ENCODE peak calls at places on chromosomes 11 and 22, in eight cellular contexts. One of them, this sample, is unnamed.

GRCh38 chr11:19974886-19975285 is 185.4 kb downstream of the DBX1 start:
- DNase-seq in ovary: no peak
- DNase-seq in spleen: no peak
- DNase-seq in breast epithelium: no peak
- DNase-seq in uterus: no peak
- DNase-seq in A549: no peak
- DNase-seq in sigmoid colon: no peak
- DNase-seq in IMR-90: no peak
- DNase-seq in this sample: no peak

GRCh38 chr22:48223488-48224190 is 1461.2 kb downstream of the TBC1D22A start:
- DNase-seq in A549: no peak
- DNase-seq in spleen: peak
- DNase-seq in sigmoid colon: no peak
- DNase-seq in breast epithelium: no peak
- DNase-seq in IMR-90: no peak
- DNase-seq in uterus: no peak
- DNase-seq in ovary: no peak
- DNase-seq in this sample: no peak

GRCh38 chr11:112780351-112781043 is 180.7 kb upstream of the NCAM1 start:
- DNase-seq in IMR-90: peak
- DNase-seq in sigmoid colon: peak
- DNase-seq in uterus: peak
- DNase-seq in spleen: no peak
- DNase-seq in A549: no peak
- DNase-seq in ovary: no peak
- DNase-seq in breast epithelium: no peak
- DNase-seq in this sample: no peak

GRCh38 chr11:35021589-35021988 is 105.2 kb downstream of the PDHX start:
- DNase-seq in sigmoid colon: no peak
- DNase-seq in ovary: no peak
- DNase-seq in IMR-90: no peak
- DNase-seq in breast epithelium: no peak
- DNase-seq in spleen: no peak
- DNase-seq in uterus: no peak
- DNase-seq in A549: no peak
- DNase-seq in this sample: no peak

GRCh38 chr11:20566591-20567434 is 32.6 kb upstream of the SLC6A5 start:
- DNase-seq in uterus: no peak
- DNase-seq in breast epithelium: no peak
- DNase-seq in spleen: no peak
- DNase-seq in ovary: no peak
- DNase-seq in IMR-90: no peak
- DNase-seq in A549: no peak
- DNase-seq in sigmoid colon: no peak
- DNase-seq in this sample: no peak

GRCh38 chr11:92383430-92383829 is 158.8 kb downstream of the FAT3 start:
- DNase-seq in spleen: no peak
- DNase-seq in ovary: no peak
- DNase-seq in A549: peak
- DNase-seq in sigmoid colon: no peak
- DNase-seq in uterus: no peak
- DNase-seq in breast epithelium: no peak
- DNase-seq in IMR-90: peak
- DNase-seq in this sample: no peak

GRCh38 chr11:104772806-104773241 is 125.4 kb downstream of the CASP12 start:
- DNase-seq in spleen: no peak
- DNase-seq in sigmoid colon: no peak
- DNase-seq in ovary: no peak
- DNase-seq in breast epithelium: no peak
- DNase-seq in IMR-90: peak
- DNase-seq in A549: peak
- DNase-seq in uterus: no peak
- DNase-seq in this sample: no peak

GRCh38 chr22:24137595-24137994 is 43.7 kb upstream of the SUSD2 start:
- DNase-seq in IMR-90: peak
- DNase-seq in breast epithelium: no peak
- DNase-seq in spleen: no peak
- DNase-seq in A549: no peak
- DNase-seq in sigmoid colon: peak
- DNase-seq in uterus: no peak
- DNase-seq in ovary: no peak
- DNase-seq in this sample: no peak

GRCh38 chr22:24953294-24954113 is 988 bp downstream of the KIAA1671 start:
- DNase-seq in A549: no peak
- DNase-seq in uterus: no peak
- DNase-seq in breast epithelium: no peak
- DNase-seq in IMR-90: no peak
- DNase-seq in spleen: no peak
- DNase-seq in sigmoid colon: peak
- DNase-seq in ovary: peak
- DNase-seq in this sample: peak

GRCh38 chr11:108881136-108881535 is 216.3 kb downstream of the DDX10 start:
- DNase-seq in sigmoid colon: no peak
- DNase-seq in uterus: no peak
- DNase-seq in ovary: no peak
- DNase-seq in A549: no peak
- DNase-seq in spleen: no peak
- DNase-seq in breast epithelium: no peak
- DNase-seq in IMR-90: peak
- DNase-seq in this sample: no peak

GRCh38 chr11:11020747-11021149 is 162.9 kb upstream of the ZBED5 start:
- DNase-seq in uterus: no peak
- DNase-seq in breast epithelium: no peak
- DNase-seq in A549: peak
- DNase-seq in ovary: no peak
- DNase-seq in IMR-90: peak
- DNase-seq in sigmoid colon: no peak
- DNase-seq in spleen: no peak
- DNase-seq in this sample: no peak

GRCh38 chr22:29014773-29015172 is 46.9 kb downstream of the C22orf31 start:
- DNase-seq in A549: no peak
- DNase-seq in ovary: no peak
- DNase-seq in IMR-90: no peak
- DNase-seq in sigmoid colon: no peak
- DNase-seq in uterus: no peak
- DNase-seq in breast epithelium: no peak
- DNase-seq in spleen: no peak
- DNase-seq in this sample: no peak

GRCh38 chr22:29503811-29504372 is 23.9 kb downstream of the NEFH start:
- DNase-seq in breast epithelium: no peak
- DNase-seq in A549: peak
- DNase-seq in uterus: peak
- DNase-seq in IMR-90: peak
- DNase-seq in ovary: peak
- DNase-seq in spleen: no peak
- DNase-seq in sigmoid colon: peak
- DNase-seq in this sample: peak

GRCh38 chr11:93468286-93468685 is 74.9 kb downstream of the SMCO4 start:
- DNase-seq in breast epithelium: no peak
- DNase-seq in ovary: no peak
- DNase-seq in A549: no peak
- DNase-seq in sigmoid colon: no peak
- DNase-seq in spleen: no peak
- DNase-seq in IMR-90: no peak
- DNase-seq in uterus: no peak
- DNase-seq in this sample: no peak

GRCh38 chr11:70036971-70037882 is 40.9 kb upstream of the ANO1 start:
- DNase-seq in spleen: no peak
- DNase-seq in A549: no peak
- DNase-seq in IMR-90: no peak
- DNase-seq in sigmoid colon: no peak
- DNase-seq in breast epithelium: no peak
- DNase-seq in uterus: no peak
- DNase-seq in ovary: no peak
- DNase-seq in this sample: no peak

GRCh38 chr11:697028-697491 is 1.4 kb downstream of the TMEM80 start:
- DNase-seq in spleen: no peak
- DNase-seq in breast epithelium: no peak
- DNase-seq in sigmoid colon: no peak
- DNase-seq in IMR-90: peak
- DNase-seq in ovary: no peak
- DNase-seq in A549: no peak
- DNase-seq in uterus: peak
- DNase-seq in this sample: no peak

GRCh38 chr11:13386567-13386966 is 76.5 kb downstream of the BTBD10 start:
- DNase-seq in breast epithelium: no peak
- DNase-seq in ovary: no peak
- DNase-seq in spleen: no peak
- DNase-seq in sigmoid colon: no peak
- DNase-seq in IMR-90: no peak
- DNase-seq in uterus: no peak
- DNase-seq in A549: peak
- DNase-seq in this sample: no peak

GRCh38 chr22:30591588-30592359 is at the start of gene PES1:
- DNase-seq in IMR-90: peak
- DNase-seq in A549: peak
- DNase-seq in uterus: peak
- DNase-seq in sigmoid colon: peak
- DNase-seq in breast epithelium: peak
- DNase-seq in spleen: peak
- DNase-seq in ovary: peak
- DNase-seq in this sample: peak
- H3K27ac ChIP-seq in IMR-90: peak
- H3K27ac ChIP-seq in A549: peak
- H3K27ac ChIP-seq in uterus: peak
- H3K27ac ChIP-seq in sigmoid colon: peak
- H3K27ac ChIP-seq in breast epithelium: peak
- H3K27ac ChIP-seq in spleen: peak
- H3K27ac ChIP-seq in ovary: no peak
- H3K27ac ChIP-seq in this sample: peak

GRCh38 chr11:47213985-47214564 is 699 bp upstream of the DDB2 start:
- DNase-seq in IMR-90: peak
- DNase-seq in sigmoid colon: peak
- DNase-seq in ovary: peak
- DNase-seq in spleen: peak
- DNase-seq in uterus: peak
- DNase-seq in breast epithelium: peak
- DNase-seq in A549: peak
- DNase-seq in this sample: peak
- TF ChIP-seq POLR2A in IMR-90: no peak
- TF ChIP-seq POLR2A in sigmoid colon: peak
- TF ChIP-seq POLR2A in ovary: peak
- TF ChIP-seq POLR2A in spleen: peak
- TF ChIP-seq POLR2A in uterus: peak
- TF ChIP-seq POLR2A in breast epithelium: peak
- TF ChIP-seq POLR2A in A549: peak
- TF ChIP-seq POLR2A in this sample: peak

GRCh38 chr11:5831196-5831829 is 10.4 kb downstream of the OR52E6 start:
- DNase-seq in uterus: no peak
- DNase-seq in sigmoid colon: no peak
- DNase-seq in spleen: no peak
- DNase-seq in breast epithelium: no peak
- DNase-seq in IMR-90: no peak
- DNase-seq in A549: no peak
- DNase-seq in ovary: no peak
- DNase-seq in this sample: no peak
- H3K27ac ChIP-seq in uterus: no peak
- H3K27ac ChIP-seq in sigmoid colon: no peak
- H3K27ac ChIP-seq in spleen: no peak
- H3K27ac ChIP-seq in breast epithelium: no peak
- H3K27ac ChIP-seq in IMR-90: no peak
- H3K27ac ChIP-seq in A549: no peak
- H3K27ac ChIP-seq in ovary: no peak
- H3K27ac ChIP-seq in this sample: no peak

GRCh38 chr11:65389294-65389980 is 3.0 kb downstream of the FRMD8 start:
- DNase-seq in uterus: no peak
- DNase-seq in breast epithelium: no peak
- DNase-seq in ovary: no peak
- DNase-seq in sigmoid colon: peak
- DNase-seq in spleen: peak
- DNase-seq in A549: no peak
- DNase-seq in IMR-90: no peak
- DNase-seq in this sample: peak

GRCh38 chr11:65392186-65392829 is 5.9 kb downstream of the FRMD8 start:
- DNase-seq in sigmoid colon: peak
- DNase-seq in breast epithelium: no peak
- DNase-seq in IMR-90: no peak
- DNase-seq in A549: no peak
- DNase-seq in ovary: no peak
- DNase-seq in uterus: no peak
- DNase-seq in spleen: no peak
- DNase-seq in this sample: no peak

GRCh38 chr11:65388731-65389130 is 2.3 kb downstream of the FRMD8 start:
- DNase-seq in ovary: no peak
- DNase-seq in spleen: no peak
- DNase-seq in uterus: no peak
- DNase-seq in breast epithelium: no peak
- DNase-seq in sigmoid colon: no peak
- DNase-seq in A549: no peak
- DNase-seq in IMR-90: no peak
- DNase-seq in this sample: no peak

GRCh38 chr11:65391007-65391406 is 4.6 kb downstream of the FRMD8 start:
- DNase-seq in uterus: no peak
- DNase-seq in breast epithelium: no peak
- DNase-seq in A549: peak
- DNase-seq in IMR-90: peak
- DNase-seq in sigmoid colon: peak
- DNase-seq in ovary: no peak
- DNase-seq in spleen: no peak
- DNase-seq in this sample: no peak

GRCh38 chr11:65390099-65390941 is 3.9 kb downstream of the FRMD8 start:
- DNase-seq in A549: no peak
- DNase-seq in uterus: no peak
- DNase-seq in ovary: no peak
- DNase-seq in spleen: no peak
- DNase-seq in breast epithelium: peak
- DNase-seq in sigmoid colon: peak
- DNase-seq in IMR-90: no peak
- DNase-seq in this sample: no peak
- TF ChIP-seq POLR2A in A549: no peak
- TF ChIP-seq POLR2A in uterus: no peak
- TF ChIP-seq POLR2A in ovary: no peak
- TF ChIP-seq POLR2A in spleen: no peak
- TF ChIP-seq POLR2A in breast epithelium: no peak
- TF ChIP-seq POLR2A in sigmoid colon: no peak
- TF ChIP-seq POLR2A in IMR-90: no peak
- TF ChIP-seq POLR2A in this sample: peak

DNA sequence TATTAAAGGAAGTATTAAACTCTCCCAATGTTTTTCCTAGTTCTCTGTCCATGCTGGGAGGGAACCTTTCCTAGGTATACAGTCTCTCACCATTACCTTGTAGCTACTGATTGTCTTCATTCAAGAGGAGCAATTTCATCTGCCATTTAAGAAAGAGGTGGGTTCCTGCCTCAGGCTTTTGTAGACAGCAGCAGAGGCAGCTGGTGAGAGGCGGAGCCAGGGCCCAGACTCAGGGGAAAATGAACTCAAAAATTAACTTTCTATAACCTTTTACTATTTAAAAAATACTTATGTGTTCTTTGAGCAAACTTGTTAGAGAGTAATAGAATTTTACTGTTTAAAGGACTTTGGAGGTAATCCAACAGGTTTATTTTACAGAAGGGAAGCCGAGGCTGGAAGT is 133.0 kb downstream of the SNX19 start:
- DNase-seq in A549: no peak
- DNase-seq in uterus: no peak
- DNase-seq in IMR-90: no peak
- DNase-seq in breast epithelium: no peak
- DNase-seq in ovary: no peak
- DNase-seq in sigmoid colon: no peak
- DNase-seq in spleen: no peak
- DNase-seq in this sample: no peak
- H3K27ac ChIP-seq in A549: no peak
- H3K27ac ChIP-seq in uterus: peak
- H3K27ac ChIP-seq in IMR-90: peak
- H3K27ac ChIP-seq in breast epithelium: no peak
- H3K27ac ChIP-seq in ovary: no peak
- H3K27ac ChIP-seq in sigmoid colon: peak
- H3K27ac ChIP-seq in spleen: no peak
- H3K27ac ChIP-seq in this sample: no peak